ENCODE peak calls at places on chromosome 7, in four cellular contexts. P is activated CD4-positive, alpha-beta memory T cell treated with anti-CD3 and anti-CD28 coated beads for 36 hours; T is NCI-H1417; Y is naive thymus-derived CD8-positive, alpha-beta T cell. M is an unnamed sample.

GRCh38 chr7:158325530-158326381 is 261.9 kb downstream of the PTPRN2 start:
- DNase-seq in P (no peak), T (peak), Y (no peak), M (no peak)

GRCh38 chr7:79502151-79502550 is 48.7 kb upstream of the MAGI2 start:
- DNase-seq in P (no peak), T (no peak), Y (no peak), M (no peak)

GRCh38 chr7:82204694-82205093 is 238.9 kb downstream of the CACNA2D1 start:
- DNase-seq in P (no peak), T (no peak), Y (no peak), M (no peak)

GRCh38 chr7:106566174-106566573 is 94.8 kb downstream of the CCDC71L start:
- DNase-seq in P (no peak), T (no peak), Y (no peak), M (no peak)

GRCh38 chr7:149720372-149721083 is 52.9 kb downstream of the ZNF467 start:
- DNase-seq in P (no peak), T (no peak), Y (no peak), M (peak)

GRCh38 chr7:121351682-121352081 is 22.9 kb downstream of the WNT16 start:
- DNase-seq in P (no peak), T (no peak), Y (no peak), M (no peak)

GRCh38 chr7:75905785-75906604 is 9.0 kb upstream of the POR start:
- DNase-seq in P (no peak), T (peak), Y (no peak), M (peak)

GRCh38 chr7:2572101-2572842 is 13.5 kb downstream of the IQCE start:
- DNase-seq in P (peak), T (no peak), Y (no peak), M (no peak)

GRCh38 chr7:94907026-94907419 is 371 bp upstream of the PPP1R9A start:
- DNase-seq in P (no peak), T (peak), Y (no peak), M (no peak)

GRCh38 chr7:76294344-76295024 is 8.0 kb upstream of the HSPB1 start:
- DNase-seq in P (no peak), T (peak), Y (no peak), M (peak)

GRCh38 chr7:17075601-17076000 is 193.8 kb upstream of the AGR3 start:
- DNase-seq in P (no peak), T (no peak), Y (no peak), M (no peak)

GRCh38 chr7:127976722-127977121 is 54.5 kb downstream of the LRRC4 start:
- DNase-seq in P (no peak), T (no peak), Y (no peak), M (no peak)

GRCh38 chr7:83520706-83521105 is 128.2 kb downstream of the SEMA3E start:
- DNase-seq in P (no peak), T (peak), Y (no peak), M (no peak)

GRCh38 chr7:156067156-156067555 is 254.9 kb upstream of the SHH start:
- DNase-seq in P (no peak), T (no peak), Y (no peak), M (no peak)

GRCh38 chr7:46972205-46972604 is 609.7 kb downstream of the TNS3 start:
- DNase-seq in P (no peak), T (no peak), Y (no peak), M (no peak)

GRCh38 chr7:43439631-43440401 is 143.1 kb upstream of the STK17A start:
- DNase-seq in P (peak), T (peak), Y (peak), M (no peak)

GRCh38 chr7:83301416-83301815 is 138.7 kb upstream of the PCLO start:
- DNase-seq in P (no peak), T (no peak), Y (no peak), M (no peak)

GRCh38 chr7:8151161-8151560 is 110.8 kb downstream of the ICA1 start:
- DNase-seq in P (no peak), T (no peak), Y (no peak), M (no peak)

GRCh38 chr7:100632951-100633717 is 8.2 kb downstream of the TFR2 start:
- DNase-seq in P (peak), T (peak), Y (peak), M (no peak)

GRCh38 chr7:5523052-5523711 is 99.5 kb upstream of the TNRC18 start:
- DNase-seq in P (peak), T (no peak), Y (peak), M (no peak)

GRCh38 chr7:111380945-111381344 is 181.3 kb downstream of the IMMP2L start:
- DNase-seq in P (no peak), T (no peak), Y (no peak), M (no peak)

GRCh38 chr7:123795917-123796316 is 47.1 kb upstream of the WASL start:
- DNase-seq in P (no peak), T (no peak), Y (no peak), M (no peak)

GRCh38 chr7:47677664-47678063 is 95.8 kb upstream of the TNS3 start:
- DNase-seq in P (no peak), T (no peak), Y (no peak), M (no peak)

GRCh38 chr7:117034851-117035462 is 81.7 kb downstream of the ST7 start:
- DNase-seq in P (no peak), T (peak), Y (no peak), M (no peak)

GRCh38 chr7:16804674-16805439 is at the start of gene AGR2:
- DNase-seq in P (no peak), T (peak), Y (no peak), M (no peak)

GRCh38 chr7:150339369-150339768 is 2.1 kb downstream of the RARRES2 start:
- DNase-seq in P (no peak), T (no peak), Y (no peak), M (no peak)

GRCh38 chr7:148699772-148700629 is 1.3 kb downstream of the CUL1 start:
- DNase-seq in P (no peak), T (peak), Y (peak), M (no peak)

GRCh38 chr7:36663481-36663880 is 60.8 kb downstream of the AOAH start:
- DNase-seq in P (no peak), T (no peak), Y (no peak), M (no peak)

GRCh38 chr7:118184392-118184899 is 482 bp downstream of the LSM8 start:
- DNase-seq in P (no peak), T (no peak), Y (no peak), M (no peak)

GRCh38 chr7:2163565-2163964 is 69.2 kb downstream of the MAD1L1 start:
- DNase-seq in P (no peak), T (peak), Y (no peak), M (no peak)

GRCh38 chr7:13017881-13018280 is 330.4 kb downstream of the ARL4A start:
- DNase-seq in P (no peak), T (no peak), Y (no peak), M (no peak)

GRCh38 chr7:80719261-80719660 is 80.8 kb downstream of the CD36 start:
- DNase-seq in P (no peak), T (no peak), Y (no peak), M (no peak)

GRCh38 chr7:876077-876971 is at the start of gene GET4:
- DNase-seq in P (peak), T (peak), Y (peak), M (peak)

GRCh38 chr7:97075928-97076327 is 41.6 kb upstream of the SDHAF3 start:
- DNase-seq in P (no peak), T (peak), Y (no peak), M (no peak)